ENCODE peak calls at places on chromosomes 16 and 17, in four cellular contexts. N is omental fat pad, X is B cell, A is NCI-H460. Q is an unnamed sample.

GRCh38 chr17:75032896-75033294 is 13.9 kb downstream of the ATP5PD start:
- DNase-seq in A (no peak), N (no peak), X (peak; percentile 33), Q (no peak)

GRCh38 chr17:36144981-36145729 is 31.3 kb downstream of the TBC1D3B start:
- DNase-seq in X (no peak), A (no peak), N (no peak), Q (no peak)

GRCh38 chr16:25006504-25007055 is 8.6 kb downstream of the ARHGAP17 start:
- DNase-seq in N (no peak), X (peak; percentile 37), A (no peak), Q (no peak)

GRCh38 chr16:3074860-3075545 is 9.6 kb downstream of the IL32 start:
- DNase-seq in X (peak; percentile 49), N (no peak), A (no peak), Q (peak; percentile 74)

GRCh38 chr17:38572665-38573365 is 32.9 kb downstream of the SRCIN1 start:
- DNase-seq in A (no peak), X (peak; percentile 65), N (no peak), Q (no peak)

GRCh38 chr16:57253410-57253927 is 8.4 kb downstream of the ARL2BP start:
- DNase-seq in X (no peak), A (no peak), N (no peak), Q (no peak)

GRCh38 chr16:11621920-11622651 is 35.4 kb upstream of the LITAF start:
- DNase-seq in N (no peak), A (no peak), X (peak; percentile 54), Q (peak; percentile 61)

GRCh38 chr17:57112994-57113393 is 27.9 kb downstream of the AKAP1 start:
- DNase-seq in N (no peak), A (no peak), X (no peak), Q (no peak)

GRCh38 chr17:60392845-60393702 is 1.1 kb upstream of the USP32 start:
- DNase-seq in N (no peak), A (no peak), X (peak; percentile 44), Q (peak; percentile 16)

GRCh38 chr17:73639322-73639721 is 4.9 kb downstream of the SDK2 start:
- DNase-seq in A (no peak), N (no peak), X (no peak), Q (no peak)

GRCh38 chr17:17913695-17914332 is 58.4 kb downstream of the TOM1L2 start:
- DNase-seq in A (peak; percentile 80), N (no peak), X (no peak), Q (no peak)

GRCh38 chr17:74605361-74605760 is 13.3 kb upstream of the CD300LD start:
- DNase-seq in N (peak; percentile 48), A (peak; percentile 27), X (no peak), Q (no peak)

GRCh38 chr16:81767987-81768592 is 11.0 kb upstream of the PLCG2 start:
- DNase-seq in A (no peak), X (no peak), N (no peak), Q (no peak)

GRCh38 chr17:5201011-5201410 is 9.3 kb upstream of the ZNF594 start:
- DNase-seq in N (no peak), X (no peak), A (no peak), Q (no peak)

GRCh38 chr17:6862822-6863221 is 31.3 kb upstream of the TEKT1 start:
- DNase-seq in N (no peak), X (no peak), A (no peak), Q (peak; percentile 39)

GRCh38 chr16:51465026-51465425 is 314.0 kb upstream of the SALL1 start:
- DNase-seq in N (no peak), A (no peak), X (no peak), Q (no peak)

GRCh38 chr17:79482719-79483118 is 128.1 kb downstream of the RBFOX3 start:
- DNase-seq in X (no peak), A (no peak), N (no peak), Q (no peak)

GRCh38 chr17:72900542-72900941 is 191.9 kb downstream of the SLC39A11 start:
- DNase-seq in N (no peak), A (no peak), X (no peak), Q (no peak)

GRCh38 chr17:73089918-73090317 is 2.6 kb downstream of the SLC39A11 start:
- DNase-seq in N (no peak), A (no peak), X (no peak), Q (no peak)

GRCh38 chr16:70677499-70678120 is 8.2 kb downstream of the MTSS2 start:
- DNase-seq in A (no peak), X (no peak), N (no peak), Q (no peak)

GRCh38 chr16:1498899-1499676 is 5.9 kb downstream of the TELO2 start:
- DNase-seq in N (no peak), X (no peak), A (no peak), Q (no peak)

GRCh38 chr17:17636456-17636855 is 44.8 kb upstream of the RAI1 start:
- DNase-seq in X (no peak), N (no peak), A (no peak), Q (no peak)

GRCh38 chr17:82031303-82031884 is at the start of gene RAC3:
- DNase-seq in X (no peak), N (no peak), A (no peak), Q (no peak)

GRCh38 chr17:50147841-50148225 is 2.6 kb downstream of the PPP1R9B start:
- DNase-seq in N (no peak), A (no peak), X (no peak), Q (no peak)

GRCh38 chr17:40417609-40418427 is at the start of gene TOP2A:
- DNase-seq in A (peak; percentile 100), N (peak; percentile 96), X (peak; percentile 96), Q (peak; percentile 97)

GRCh38 chr17:73643012-73643845 is 1.0 kb downstream of the SDK2 start:
- DNase-seq in A (no peak), N (no peak), X (peak; percentile 44), Q (peak; percentile 19)

GRCh38 chr16:70778901-70779309 is 22.1 kb downstream of the VAC14 start:
- DNase-seq in X (no peak), N (peak; percentile 86), A (peak; percentile 72), Q (no peak)

GRCh38 chr16:58197314-58198012 is 443 bp downstream of the CSNK2A2 start:
- DNase-seq in N (no peak), A (no peak), X (peak; percentile 30), Q (no peak)

GRCh38 chr16:66878067-66878466 is 2.2 kb upstream of the PDP2 start:
- DNase-seq in X (no peak), N (no peak), A (no peak), Q (no peak)

GRCh38 chr17:32772453-32773025 is 104.4 kb downstream of the MYO1D start:
- DNase-seq in X (peak; percentile 8), A (no peak), N (no peak), Q (no peak)

GRCh38 chr17:38656959-38657823 is 17.6 kb downstream of the EPOP start:
- DNase-seq in N (no peak), A (no peak), X (no peak), Q (no peak)

GRCh38 chr17:67800495-67800928 is 24.8 kb upstream of the BPTF start:
- DNase-seq in A (peak; percentile 82), X (peak; percentile 84), N (peak; percentile 42), Q (peak; percentile 48)

GRCh38 chr17:79365836-79366831 is 244.7 kb downstream of the RBFOX3 start:
- DNase-seq in A (no peak), X (no peak), N (no peak), Q (no peak)

GRCh38 chr16:8850279-8850885 is 18.4 kb downstream of the CARHSP1 start:
- DNase-seq in N (no peak), A (no peak), X (no peak), Q (no peak)

GRCh38 chr16:8430401-8430800 is 159.9 kb downstream of the TMEM114 start:
- DNase-seq in X (no peak), A (no peak), N (no peak), Q (no peak)

GRCh38 chr16:10587622-10588021 is 7.2 kb upstream of the EMP2 start:
- DNase-seq in X (no peak), A (no peak), N (no peak), Q (no peak)